ENCODE peak calls at places on chromosome 14, in four cellular contexts. V, E, A and M are unnamed samples.

GRCh38 chr14:103849151-103850013 is 2.0 kb upstream of the PPP1R13B start:
- DNase-seq in A (no peak), E (no peak), V (no peak), M (no peak)

GRCh38 chr14:104731249-104731924 is 7.4 kb downstream of the ADSS1 start:
- DNase-seq in E (peak), V (no peak), A (no peak), M (peak)

GRCh38 chr14:69017706-69018105 is 38.6 kb upstream of the ACTN1 start:
- DNase-seq in V (no peak), E (no peak), A (no peak), M (no peak)

GRCh38 chr14:31387091-31387490 is 33.3 kb downstream of the HEATR5A start:
- DNase-seq in E (no peak), V (no peak), A (no peak), M (no peak)

GRCh38 chr14:102507891-102508312 is 1.7 kb downstream of the ANKRD9 start:
- DNase-seq in V (no peak), E (no peak), A (no peak), M (no peak)

GRCh38 chr14:31855262-31855661 is 221.8 kb upstream of the ARHGAP5 start:
- DNase-seq in A (no peak), E (no peak), V (no peak), M (peak)

GRCh38 chr14:95033851-95034622 is 123.3 kb downstream of the DICER1 start:
- DNase-seq in V (no peak), E (no peak), A (no peak), M (no peak)

GRCh38 chr14:56809262-56810215 is 740 bp downstream of the OTX2 start:
- DNase-seq in E (no peak), V (no peak), A (no peak), M (no peak)

GRCh38 chr14:22390824-22391461 is 198.1 kb downstream of the DAD1 start:
- DNase-seq in V (no peak), E (no peak), A (no peak), M (no peak)

GRCh38 chr14:52703225-52703624 is 3.8 kb upstream of the PSMC6 start:
- DNase-seq in E (no peak), V (peak), A (no peak), M (peak)

GRCh38 chr14:71672596-71672995 is 259.6 kb upstream of the RGS6 start:
- DNase-seq in E (no peak), A (no peak), V (no peak), M (no peak)

GRCh38 chr14:59343585-59343984 is 121.6 kb downstream of the GPR135 start:
- DNase-seq in A (no peak), V (no peak), E (peak), M (no peak)

GRCh38 chr14:106841701-106842100 is 1315.3 kb downstream of the TMEM121 start:
- DNase-seq in A (no peak), V (no peak), E (no peak), M (no peak)

GRCh38 chr14:102503576-102504224 is 5.9 kb downstream of the ANKRD9 start:
- DNase-seq in A (no peak), E (no peak), V (no peak), M (no peak)

GRCh38 chr14:68689426-68689825 is 103.4 kb downstream of the ZFP36L1 start:
- DNase-seq in A (no peak), V (no peak), E (no peak), M (no peak)

GRCh38 chr14:101915871-101916815 is 48.2 kb upstream of the DYNC1H1 start:
- DNase-seq in E (no peak), A (no peak), V (no peak), M (no peak)

GRCh38 chr14:32407170-32407569 is 78.1 kb downstream of the AKAP6 start:
- DNase-seq in A (no peak), E (no peak), V (peak), M (no peak)

GRCh38 chr14:33728010-33728498 is 222.8 kb downstream of the EGLN3 start:
- DNase-seq in V (no peak), E (no peak), A (no peak), M (no peak)

GRCh38 chr14:69708586-69709169 is 58.3 kb upstream of the SRSF5 start:
- DNase-seq in A (peak), E (peak), V (no peak), M (no peak)

GRCh38 chr14:69263364-69263763 is 3.4 kb downstream of the GALNT16 start:
- DNase-seq in V (peak), E (no peak), A (no peak), M (peak)

GRCh38 chr14:101035466-101036225 is 132.1 kb upstream of the RTL1 start:
- DNase-seq in A (no peak), E (no peak), V (no peak), M (no peak)

GRCh38 chr14:40920380-40920779 is 686.3 kb upstream of the LRFN5 start:
- DNase-seq in E (no peak), V (no peak), A (no peak), M (no peak)

GRCh38 chr14:63759454-63759853 is 31.6 kb upstream of the SGPP1 start:
- DNase-seq in A (no peak), E (no peak), V (peak), M (no peak)

DNA sequence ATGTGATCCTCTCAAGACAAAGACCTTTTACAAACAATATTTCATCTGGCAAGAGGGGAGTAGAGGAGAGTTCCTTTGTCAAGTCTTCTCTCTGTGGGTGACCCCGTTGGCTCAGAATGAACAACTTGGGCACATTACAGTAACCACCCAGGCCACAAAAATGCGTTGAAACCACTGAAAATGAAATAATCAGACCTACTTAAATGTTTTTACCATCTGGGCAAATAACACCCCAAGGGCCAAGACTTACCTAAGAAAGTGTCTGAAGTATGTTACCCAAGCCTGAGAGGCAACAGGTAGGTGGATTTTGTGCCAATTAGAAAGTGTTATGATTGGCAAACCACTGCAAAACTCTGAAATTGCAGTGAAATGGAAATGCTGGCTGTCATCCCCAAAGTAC is 1.3 kb downstream of the TC2N start:
- DNase-seq in V (no peak), A (no peak), E (no peak), M (peak)
- H3K4me3 ChIP-seq in V (no peak), A (no peak), E (no peak), M (no peak)

DNA sequence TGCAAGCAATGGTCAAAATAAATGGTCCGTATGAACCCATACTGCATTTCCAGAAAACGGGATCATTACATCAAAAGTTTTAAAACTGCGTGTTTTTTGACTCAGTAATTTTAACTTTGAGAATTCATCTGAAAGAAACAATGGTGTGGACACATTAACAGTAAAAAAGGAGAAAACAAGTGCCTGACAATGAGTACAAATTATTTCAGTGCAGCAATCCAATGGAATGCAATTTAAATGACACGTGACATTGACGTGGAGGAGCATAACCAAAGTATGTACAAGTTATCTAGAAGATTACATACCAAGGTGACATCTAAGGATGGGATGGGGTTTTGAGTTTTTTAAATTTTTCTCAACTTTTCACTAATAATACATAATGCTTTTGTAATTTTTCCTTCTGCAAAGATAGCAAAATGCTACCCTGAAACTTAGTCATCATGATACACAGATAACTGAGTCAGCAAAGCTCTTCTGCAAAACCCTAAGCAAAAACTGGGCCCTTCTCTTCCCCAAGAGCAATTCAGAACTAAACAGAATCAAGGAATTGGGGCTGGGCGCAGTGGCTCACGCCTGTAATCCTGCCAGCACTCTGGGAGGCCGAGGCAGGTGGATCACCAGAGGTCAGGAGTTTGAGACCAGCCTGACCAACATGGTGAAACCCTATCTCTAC is 20.4 kb downstream of the HNRNPC start:
- DNase-seq in E (no peak), A (no peak), V (peak), M (no peak)
- H3K4ac ChIP-seq in E (no peak), A (no peak), V (no peak), M (no peak)

DNA sequence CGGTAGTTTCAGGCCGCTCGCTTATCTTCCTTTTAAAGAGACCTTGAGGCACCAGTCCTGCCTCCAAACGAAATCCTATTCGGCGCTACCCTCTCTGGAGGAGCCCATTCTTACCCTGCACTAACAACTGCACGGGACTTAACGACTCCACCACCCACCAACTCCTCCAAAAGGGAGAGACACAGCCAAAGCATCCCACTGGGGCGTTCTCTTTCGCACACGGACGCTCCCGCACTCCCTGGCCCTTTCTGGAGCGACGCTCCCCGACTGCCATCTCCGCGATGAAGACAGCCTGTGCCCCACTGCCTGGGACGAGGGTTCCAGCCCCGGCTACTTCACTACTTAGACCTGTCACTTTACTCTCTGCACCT is 648 bp downstream of the GALC start:
- DNase-seq in A (no peak), E (no peak), V (peak), M (no peak)
- H4K8ac ChIP-seq in A (no peak), E (no peak), V (peak), M (peak)

GRCh38 chr14:24172261-24172860 is 481 bp downstream of the REC8 start:
- DNase-seq in E (no peak), A (no peak), V (no peak), M (no peak)
- H3K4me3 ChIP-seq in E (peak), A (peak), V (no peak), M (no peak)

GRCh38 chr14:97022741-97023140 is 225.6 kb downstream of the VRK1 start:
- DNase-seq in A (no peak), V (no peak), E (no peak), M (no peak)
- H3K4ac ChIP-seq in A (no peak), V (no peak), E (no peak), M (no peak)

DNA sequence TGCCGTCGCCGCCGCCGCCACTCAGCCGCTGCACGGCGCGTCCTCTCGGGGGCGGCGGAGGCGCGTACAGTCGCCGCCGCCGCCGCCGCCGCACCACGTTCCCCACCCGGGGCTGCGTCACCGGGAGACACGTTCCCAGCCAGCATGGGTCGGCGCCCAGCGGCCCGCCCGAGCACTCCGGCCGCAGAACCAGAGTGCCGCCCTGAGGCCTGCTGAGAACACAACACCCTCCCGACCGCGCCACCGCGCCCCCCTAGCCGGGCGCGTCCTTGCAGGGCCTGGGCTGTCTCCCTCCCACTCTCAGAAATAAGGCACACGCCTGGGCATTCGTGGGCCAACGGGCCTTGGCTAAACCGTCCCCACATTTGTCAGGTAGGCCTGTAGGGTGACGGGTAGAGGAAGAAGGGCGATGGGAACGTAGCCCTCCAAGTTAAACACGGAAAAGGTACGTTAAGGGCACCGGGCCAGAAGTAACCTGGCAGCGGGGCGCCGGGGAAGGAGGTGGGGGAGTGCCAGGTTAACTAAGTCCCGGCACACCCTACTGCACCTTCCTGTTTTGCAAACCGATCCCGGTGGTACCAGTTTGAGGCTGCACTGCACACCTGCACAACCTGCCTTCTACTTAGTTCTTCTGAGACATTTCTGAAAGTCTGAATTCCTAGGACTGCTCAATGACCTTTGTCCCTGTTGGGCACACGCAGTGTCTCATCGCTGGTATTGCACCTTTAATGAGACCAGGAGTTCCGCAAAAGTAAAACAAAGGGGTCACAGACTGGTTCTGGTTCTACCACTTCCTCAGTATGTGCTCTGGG is at the start of gene MAP4K5:
- DNase-seq in V (peak), E (peak), A (peak), M (peak)
- H4K8ac ChIP-seq in V (no peak), E (peak), A (peak), M (peak)

DNA sequence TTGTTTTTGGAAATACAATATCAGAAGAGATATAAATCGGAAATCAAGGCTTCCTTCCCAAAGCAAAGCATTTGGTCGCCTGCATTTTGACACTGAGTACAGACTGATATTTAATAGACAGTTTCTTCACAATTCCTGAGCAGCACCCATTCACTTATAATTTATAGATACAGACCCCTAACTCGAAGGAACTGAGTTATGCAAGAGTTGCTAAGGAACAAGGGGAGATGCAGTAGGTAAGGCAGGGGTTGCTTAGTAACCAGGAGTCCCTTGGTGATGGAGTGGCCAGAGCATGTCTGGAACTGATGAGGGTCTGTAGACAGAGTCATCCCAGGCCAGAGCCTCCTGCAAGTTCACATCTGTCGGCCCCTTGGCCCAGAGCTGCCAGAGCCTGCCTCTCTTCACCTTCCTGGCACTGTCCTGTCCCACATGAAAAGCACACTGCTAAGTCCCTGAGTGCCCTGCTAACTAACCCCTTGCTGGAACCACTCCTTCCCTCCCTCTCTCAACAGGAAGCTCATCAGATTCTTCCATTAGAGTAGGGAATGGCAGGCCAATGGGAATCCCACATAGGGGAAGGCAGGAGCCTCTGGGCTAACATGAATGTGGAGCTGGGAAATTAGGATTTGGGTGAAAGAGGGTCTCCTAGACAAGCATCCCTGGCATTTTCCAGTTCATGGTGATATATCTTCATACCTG is 3.6 kb upstream of the DHRS2 start:
- DNase-seq in V (no peak), A (peak), E (peak), M (no peak)
- H3K4me3 ChIP-seq in V (no peak), A (no peak), E (no peak), M (no peak)

DNA sequence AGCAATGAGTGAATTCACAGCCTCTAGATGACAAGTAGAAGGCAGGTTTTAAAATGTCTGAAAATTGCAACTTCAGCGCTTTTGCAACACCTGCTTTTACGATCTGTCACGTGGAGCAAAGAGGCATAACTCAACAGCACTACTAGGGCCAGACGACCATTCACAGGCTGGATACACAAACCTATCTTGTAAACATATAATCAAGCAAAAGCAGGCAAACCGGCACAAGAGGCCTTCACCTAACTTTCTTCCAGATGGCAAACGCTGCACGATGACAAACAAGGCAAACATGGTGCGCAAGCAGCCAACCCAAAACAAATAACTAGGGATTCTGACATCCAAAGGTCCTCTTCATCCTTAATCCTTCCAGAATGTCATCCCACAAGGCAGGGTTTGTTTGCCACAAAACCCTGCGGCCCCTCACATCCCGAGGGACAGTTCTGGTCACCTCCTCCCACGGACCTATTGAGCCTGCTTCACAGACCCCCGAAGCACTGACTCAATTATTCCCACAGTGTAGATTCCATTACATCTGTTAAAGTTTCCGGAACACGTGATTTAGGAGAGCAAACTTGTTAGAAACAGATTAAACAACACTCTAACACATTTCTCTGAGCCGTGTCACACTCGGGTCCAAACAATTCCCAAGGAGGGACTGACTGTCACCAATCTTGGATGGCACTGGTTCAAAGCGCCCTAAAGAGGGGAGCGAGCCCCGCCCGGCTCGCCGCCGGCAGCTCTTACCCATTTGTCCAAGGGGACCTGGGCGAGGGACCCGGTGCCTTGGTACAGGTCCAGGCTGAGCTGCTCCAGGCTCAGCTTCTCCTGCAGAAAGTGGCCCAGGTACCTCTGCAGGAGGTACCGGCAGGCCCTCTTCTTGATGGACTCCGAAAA is 823 bp downstream of the ATG2B start:
- DNase-seq in A (no peak), V (peak), E (peak), M (peak)
- H3K4ac ChIP-seq in A (no peak), V (peak), E (peak), M (peak)

DNA sequence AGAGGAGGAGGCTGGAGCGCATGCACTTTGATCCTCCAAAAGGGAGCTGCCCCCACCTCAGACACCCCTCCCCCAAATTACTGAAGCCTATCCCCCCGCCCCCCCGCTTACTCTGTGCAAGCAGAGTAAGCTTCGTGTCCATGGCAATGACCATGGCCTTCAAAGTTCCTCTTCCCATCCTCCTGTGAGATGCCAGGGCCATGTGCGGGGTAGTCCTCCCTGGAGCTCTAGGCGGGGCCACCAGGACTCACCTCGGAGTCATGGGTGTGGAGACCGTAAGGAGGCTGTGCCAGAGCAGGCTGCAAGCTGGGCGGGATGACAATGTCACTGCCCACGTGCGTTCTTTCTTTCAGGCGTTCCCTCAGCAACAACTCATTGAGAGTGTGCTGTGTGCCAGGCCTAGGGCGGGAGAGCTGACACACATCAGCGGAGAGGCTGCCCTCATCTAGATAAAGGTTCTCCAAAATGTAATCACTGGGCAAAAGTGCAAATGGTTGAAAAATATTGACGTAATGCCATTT is 66.8 kb downstream of the C14orf132 start:
- DNase-seq in V (no peak), A (no peak), E (no peak), M (no peak)
- H4K8ac ChIP-seq in V (peak), A (no peak), E (no peak), M (no peak)